ENCODE peak calls at places on chromosomes 4 and X, in four cellular contexts. H is A549, R is SK-N-SH, X is GM12878. J is an unnamed sample.

GRCh38 chr4:137949746-137950145 is 292.4 kb downstream of the SLC7A11 start:
- DNase-seq in H (no peak), R (no peak), X (no peak), J (no peak)

GRCh38 chr4:89134775-89135319 is 23.5 kb downstream of the TIGD2 start:
- DNase-seq in H (peak; percentile 40), R (no peak), X (no peak), J (no peak)

GRCh38 chr4:48575964-48576363 is 85.9 kb downstream of the ZAR1 start:
- DNase-seq in H (no peak), R (no peak), X (no peak), J (no peak)

GRCh38 chrX:47862680-47863079 is 26.0 kb downstream of the ZNF81 start:
- DNase-seq in H (no peak), R (no peak), X (no peak), J (no peak)

GRCh38 chr4:61820136-61820535 is 620.0 kb downstream of the ADGRL3 start:
- DNase-seq in H (no peak), R (no peak), X (no peak), J (no peak)

GRCh38 chrX:54358424-54359211 is 772 bp upstream of the WNK3 start:
- DNase-seq in H (no peak), R (peak; percentile 71), X (no peak), J (no peak)

GRCh38 chrX:118603981-118604380 is 108.4 kb downstream of the DOCK11 start:
- DNase-seq in H (peak; percentile 69), R (peak; percentile 44), X (peak; percentile 11), J (peak; percentile 50)

GRCh38 chrX:20144491-20144890 is 2.9 kb upstream of the EIF1AX start:
- DNase-seq in H (no peak), R (no peak), X (no peak), J (no peak)

GRCh38 chr4:40206421-40206820 is 9.6 kb downstream of the RHOH start:
- DNase-seq in H (no peak), R (no peak), X (no peak), J (no peak)

GRCh38 chr4:20311863-20312262 is 60.2 kb downstream of the SLIT2 start:
- DNase-seq in H (no peak), R (no peak), X (no peak), J (no peak)

GRCh38 chrX:38426785-38427184 is 74.4 kb downstream of the OTC start:
- DNase-seq in H (peak; percentile 3), R (no peak), X (no peak), J (no peak)

GRCh38 chrX:24023972-24024664 is 2.9 kb downstream of the KLHL15 start:
- DNase-seq in H (no peak), R (no peak), X (no peak), J (no peak)

GRCh38 chr4:19944251-19944650 is 307.5 kb upstream of the SLIT2 start:
- DNase-seq in H (no peak), R (no peak), X (no peak), J (no peak)

GRCh38 chr4:102789317-102789717 is 28.5 kb upstream of the MANBA start:
- DNase-seq in H (peak; percentile 30), R (no peak), X (no peak), J (no peak)

GRCh38 chrX:856901-857300 is 226.3 kb downstream of the SHOX start:
- DNase-seq in H (no peak), R (no peak), X (no peak), J (no peak)

GRCh38 chrX:9341305-9342201 is 123.3 kb upstream of the TBL1X start:
- DNase-seq in H (peak; percentile 69), R (peak; percentile 63), X (peak; percentile 53), J (no peak)

GRCh38 chrX:134545524-134545923 is 85.6 kb downstream of the HPRT1 start:
- DNase-seq in H (no peak), R (no peak), X (no peak), J (no peak)

GRCh38 chr4:5956285-5957021 is 61.8 kb downstream of the C4orf50 start:
- DNase-seq in H (no peak), R (peak; percentile 43), X (no peak), J (peak; percentile 11)

GRCh38 chrX:139106111-139106510 is 394.6 kb upstream of the FGF13 start:
- DNase-seq in H (no peak), R (no peak), X (no peak), J (no peak)

GRCh38 chr4:106114284-106114683 is 201.7 kb downstream of the TBCK start:
- DNase-seq in H (no peak), R (no peak), X (no peak), J (no peak)

GRCh38 chrX:16076834-16077233 is 46.5 kb upstream of the GRPR start:
- DNase-seq in H (no peak), R (no peak), X (no peak), J (no peak)

GRCh38 chrX:85052636-85053343 is 49.1 kb downstream of the APOOL start:
- DNase-seq in H (peak; percentile 26), R (no peak), X (no peak), J (no peak)

GRCh38 chr4:73197220-73197619 is 61.4 kb downstream of the ANKRD17 start:
- DNase-seq in H (no peak), R (no peak), X (no peak), J (no peak)

GRCh38 chr4:37889849-37890500 is 909 bp upstream of the TBC1D1 start:
- DNase-seq in H (no peak), R (peak; percentile 48), X (no peak), J (no peak)

DNA sequence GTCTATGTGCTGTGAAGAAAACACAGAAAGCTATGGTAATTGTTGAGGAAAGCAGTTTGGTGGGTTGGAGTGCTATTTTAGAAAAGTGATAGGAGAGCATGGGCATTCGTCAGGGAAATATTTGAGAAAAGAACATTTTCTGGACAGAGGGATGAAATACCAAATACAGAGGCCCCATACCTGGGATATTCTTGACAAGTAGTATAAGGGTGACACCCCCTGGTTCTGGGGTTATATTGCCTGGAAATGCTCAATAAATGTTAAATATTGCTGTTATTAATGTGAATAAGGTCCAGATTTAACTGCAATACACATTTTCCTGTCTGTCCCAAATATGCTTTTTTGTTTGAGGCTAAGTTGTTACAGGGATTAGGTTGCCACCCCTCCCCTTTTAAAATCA is 42.9 kb downstream of the WWC2 start:
- DNase-seq in H (no peak), R (no peak), X (no peak), J (no peak)
- TF ChIP-seq PBX3 in H (no peak), R (no peak), X (no peak), J (no peak)

DNA sequence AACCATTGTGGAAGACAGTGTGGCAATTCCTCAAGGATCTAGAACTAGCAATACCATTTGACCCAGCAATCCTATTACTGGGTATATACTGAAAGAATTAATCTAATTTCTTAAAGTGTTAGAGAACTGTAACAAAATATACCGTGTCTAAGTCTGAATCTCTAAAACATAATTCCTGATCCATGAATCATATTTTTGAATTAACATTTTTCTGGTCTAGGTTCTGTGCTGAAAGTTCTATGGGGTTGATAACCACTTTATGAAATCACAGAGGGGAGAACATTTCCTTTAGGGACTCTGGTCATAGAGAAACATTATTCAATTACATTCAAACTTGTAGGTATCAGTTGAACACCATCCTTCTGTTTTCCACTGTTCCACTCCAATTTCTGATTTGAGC is 91.9 kb upstream of the ETNPPL start:
- DNase-seq in H (no peak), R (no peak), X (no peak), J (no peak)
- TF ChIP-seq PBX3 in H (no peak), R (no peak), X (no peak), J (no peak)

DNA sequence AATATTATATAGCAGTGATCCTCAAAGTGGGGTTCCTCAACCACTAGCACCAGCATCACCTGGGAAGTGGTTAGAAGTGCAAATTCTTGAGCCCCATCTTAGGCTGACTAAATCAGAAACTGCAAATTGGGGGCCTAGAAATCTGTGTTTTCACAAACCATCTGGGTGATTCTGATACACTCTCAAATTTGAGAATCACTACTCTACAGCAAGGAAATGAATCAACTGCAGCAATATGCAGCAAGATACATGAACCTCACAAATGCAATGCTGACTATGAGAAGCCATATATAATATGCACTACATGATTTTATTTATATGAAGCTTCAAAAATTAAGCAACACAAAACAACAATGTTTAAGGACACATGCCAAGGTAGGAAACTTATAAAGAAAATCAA is 36.2 kb upstream of the IRS4 start:
- DNase-seq in H (no peak), R (no peak), X (no peak), J (no peak)
- TF ChIP-seq PBX3 in H (no peak), R (no peak), X (no peak), J (no peak)

GRCh38 chr4:10017037-10017893 is 4.0 kb downstream of the SLC2A9 start:
- DNase-seq in H (no peak), R (no peak), X (no peak), J (peak; percentile 98)

GRCh38 chr4:10019521-10020051 is 1.7 kb downstream of the SLC2A9 start:
- DNase-seq in H (no peak), R (no peak), X (no peak), J (no peak)

GRCh38 chr4:10020871-10021676 is at the start of gene SLC2A9:
- DNase-seq in H (no peak), R (no peak), X (no peak), J (peak; percentile 77)

GRCh38 chr4:10020106-10020505 is 1.2 kb downstream of the SLC2A9 start:
- DNase-seq in H (no peak), R (no peak), X (no peak), J (no peak)

GRCh38 chr4:10018818-10019438 is 2.4 kb downstream of the SLC2A9 start:
- DNase-seq in H (peak; percentile 79), R (peak; percentile 91), X (peak; percentile 64), J (no peak)
- TF ChIP-seq PBX3 in H (no peak), R (no peak), X (no peak), J (no peak)

DNA sequence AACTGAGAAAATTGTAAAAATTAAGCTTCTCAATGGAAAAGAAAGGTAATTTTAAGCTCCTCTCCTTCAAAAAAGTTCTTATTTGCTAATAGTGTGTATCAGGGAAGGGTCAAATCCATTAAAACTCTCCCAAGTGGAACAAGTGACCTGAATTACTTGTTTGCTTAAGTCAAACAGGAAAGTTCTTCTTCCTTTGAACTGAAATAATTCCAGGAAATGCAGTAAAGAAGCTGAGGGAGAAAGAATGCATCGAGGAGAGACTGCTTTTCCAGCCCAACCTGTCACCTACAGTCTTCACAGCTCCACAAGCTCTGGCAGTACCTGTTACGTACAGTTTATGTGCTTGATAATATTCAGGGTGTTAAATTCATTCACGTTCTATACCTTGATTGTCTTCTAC is 131.1 kb downstream of the KLHL8 start:
- DNase-seq in H (no peak), R (no peak), X (no peak), J (peak; percentile 66)
- TF ChIP-seq PBX3 in H (no peak), R (no peak), X (no peak), J (no peak)

DNA sequence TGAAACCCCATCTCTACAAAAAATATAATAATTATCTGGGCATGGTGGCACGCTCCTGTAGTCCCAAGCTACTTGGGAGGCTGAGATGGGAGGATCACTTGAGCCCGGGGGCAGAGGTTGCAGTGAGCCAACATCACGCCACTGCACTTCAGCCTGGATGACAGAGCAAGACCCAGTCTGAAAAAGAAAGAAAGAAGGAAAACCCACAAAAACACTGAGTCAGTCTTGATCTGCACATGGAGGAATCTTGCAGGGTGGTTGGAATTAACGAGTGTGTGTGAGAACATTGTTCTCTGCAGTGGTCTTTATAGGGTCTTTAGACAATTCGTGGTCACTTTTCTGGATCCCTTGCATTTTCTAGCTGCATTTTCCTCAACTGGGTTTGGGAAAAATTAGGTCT is 23.2 kb downstream of the ADD1 start:
- DNase-seq in H (no peak), R (no peak), X (no peak), J (no peak)
- TF ChIP-seq PBX3 in H (no peak), R (no peak), X (no peak), J (no peak)